ENCODE peak calls at places on chromosomes 4 and X, in four cellular contexts. G, P, C and J are unnamed samples.

GRCh38 chr4:185801471-185801870 is 10.5 kb downstream of the SORBS2 start:
- DNase-seq in G (no peak), P (no peak), C (no peak), J (no peak)

GRCh38 chr4:37757705-37758104 is 68.8 kb upstream of the PGM2 start:
- DNase-seq in G (no peak), P (no peak), C (no peak), J (no peak)

GRCh38 chrX:140343226-140343873 is 161.5 kb downstream of the SOX3 start:
- DNase-seq in G (no peak), P (no peak), C (no peak), J (no peak)

GRCh38 chr4:8267077-8267476 is 2.5 kb upstream of the HTRA3 start:
- DNase-seq in G (no peak), P (peak; percentile 73), C (no peak), J (no peak)

GRCh38 chrX:5458300-5458699 is 770.4 kb downstream of the NLGN4X start:
- DNase-seq in G (no peak), P (no peak), C (no peak), J (no peak)

GRCh38 chr4:143352052-143352451 is 15.4 kb downstream of the GAB1 start:
- DNase-seq in G (no peak), P (no peak), C (no peak), J (no peak)

GRCh38 chrX:134023851-134024281 is 38.5 kb upstream of the GPC3 start:
- DNase-seq in G (no peak), P (no peak), C (no peak), J (no peak)

GRCh38 chr4:167715176-167715575 is 377.2 kb upstream of the ANXA10 start:
- DNase-seq in G (peak; percentile 11), P (no peak), C (no peak), J (no peak)

GRCh38 chr4:146943691-146944375 is 1.8 kb downstream of the TTC29 start:
- DNase-seq in G (peak; percentile 79), P (no peak), C (no peak), J (no peak)

GRCh38 chr4:143391895-143392294 is 55.2 kb downstream of the GAB1 start:
- DNase-seq in G (peak; percentile 18), P (no peak), C (peak; percentile 66), J (no peak)

DNA sequence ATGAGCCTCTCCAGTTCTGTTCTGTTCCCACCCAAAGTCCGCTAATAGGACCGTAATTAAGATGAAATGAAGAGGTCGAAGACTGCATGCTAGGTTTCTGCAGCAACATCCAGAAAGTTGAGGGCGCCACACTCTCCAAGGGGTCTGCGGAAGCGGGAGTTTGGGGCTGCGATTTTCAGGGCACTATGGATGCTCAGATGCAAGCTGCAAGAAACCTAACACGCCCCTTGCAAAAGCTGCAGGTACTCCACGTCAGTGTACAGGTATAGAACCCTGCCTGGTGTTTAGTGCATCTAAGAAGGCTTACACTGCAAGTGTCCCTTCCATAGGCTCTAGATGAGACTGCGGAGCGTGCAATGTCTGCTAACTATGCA is 61.4 kb downstream of the RHOXF2B start:
- DNase-seq in G (no peak), P (no peak), C (no peak), J (no peak)
- H3K4me3 ChIP-seq in G (no peak overlapping the region), P (no peak overlapping the region), C (no peak overlapping the region), J (peak overlapping the region; percentile 34)

GRCh38 chr4:63563288-63564014 is 845.8 kb downstream of the TECRL start:
- DNase-seq in G (no peak), P (no peak), C (no peak), J (no peak)

DNA sequence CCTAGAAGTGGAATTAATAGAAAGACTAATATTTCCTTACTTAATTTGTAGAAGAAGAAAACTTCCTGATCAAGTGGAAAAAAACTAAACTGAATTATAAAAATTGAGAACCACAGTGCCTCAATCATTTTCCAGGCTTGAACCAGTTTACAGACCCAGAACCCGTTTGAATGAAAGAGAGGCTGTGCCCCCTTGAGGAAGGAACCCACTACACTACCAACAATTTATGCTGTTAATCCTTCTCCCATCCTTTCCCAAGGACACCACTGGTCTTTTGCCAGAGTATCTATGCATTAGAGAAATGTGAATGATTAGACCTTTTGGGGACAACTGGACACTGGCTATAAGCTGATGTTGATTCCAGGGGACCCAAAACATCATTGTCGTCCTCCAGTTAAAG is 842.6 kb downstream of the TECRL start:
- DNase-seq in G (no peak), P (no peak), C (no peak), J (no peak)
- TF ChIP-seq CTCF in G (no peak), P (no peak), C (no peak), J (no peak)

DNA sequence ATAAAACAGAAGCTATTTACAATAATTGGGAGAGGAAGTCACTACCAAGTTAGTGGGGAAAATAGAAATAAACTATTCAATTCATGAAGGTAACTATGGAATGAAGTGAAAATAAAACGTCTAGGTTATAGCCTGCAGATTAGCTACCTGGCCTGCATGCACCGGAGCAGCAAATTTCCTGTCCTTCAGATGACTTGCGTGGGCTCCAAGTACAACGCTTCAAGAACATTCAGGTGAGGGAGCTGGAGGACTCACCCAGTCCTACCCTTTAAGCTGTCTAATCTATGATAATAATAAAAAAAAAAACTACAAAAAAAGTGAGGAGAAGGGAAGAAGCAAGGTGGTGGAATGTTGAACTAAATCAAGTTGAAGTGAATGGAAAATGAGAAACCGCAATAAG is 13.2 kb downstream of the C4orf54 start:
- DNase-seq in G (no peak), P (no peak), C (no peak), J (no peak)
- H3K4me3 ChIP-seq in G (no peak overlapping the region), P (no peak overlapping the region), C (no peak overlapping the region), J (no peak overlapping the region)

DNA sequence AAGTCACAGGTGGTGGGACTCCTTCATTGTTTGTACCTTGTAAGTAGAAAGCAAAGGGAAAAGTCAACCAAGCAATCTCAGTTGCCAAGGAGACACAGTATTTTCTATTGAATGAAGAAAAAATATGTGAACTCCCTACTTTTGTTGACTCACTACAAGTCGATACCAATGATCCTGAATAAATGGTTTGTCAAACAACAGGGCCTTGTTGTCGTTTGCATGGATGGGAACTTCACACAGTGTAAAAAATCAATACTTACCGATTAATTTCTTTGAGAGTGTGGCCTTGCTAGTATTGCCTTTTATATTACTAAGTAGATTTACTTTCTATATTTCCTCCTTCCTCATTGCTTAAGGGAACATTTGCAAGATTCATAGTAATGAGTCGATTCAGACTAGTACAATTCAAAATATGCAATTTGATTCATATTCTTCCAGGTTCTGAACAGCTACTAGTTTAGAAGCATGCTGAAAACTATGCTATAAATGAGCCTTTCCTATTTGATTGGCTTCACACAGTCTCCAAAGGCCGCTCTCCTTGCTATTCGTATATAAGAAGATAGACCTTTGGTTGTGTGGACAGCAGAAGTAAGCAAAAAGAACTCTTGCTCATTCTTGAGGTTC is 108.0 kb downstream of the ZNF330 start:
- DNase-seq in G (no peak), P (no peak), C (no peak), J (no peak)
- TF ChIP-seq CTCF in G (no peak), P (no peak), C (no peak), J (no peak)